ENCODE peak calls at places on chromosomes 11 and 22, in eight cellular contexts. Z is type B pancreatic cell, L is cardiac muscle cell, I is GM13976, J is sigmoid colon, S is hepatocyte, A is foreskin fibroblast, M is MCF 10A. T is an unnamed sample.

GRCh38 chr11:123235117-123235686 is 40.2 kb upstream of the CLMP start:
- DNase-seq in Z (no peak), L (peak), I (no peak), J (peak), S (no peak), A (no peak), M (peak), T (peak)

GRCh38 chr11:131408011-131408640 is 37.7 kb downstream of the NTM start:
- DNase-seq in Z (no peak), L (peak), I (peak), J (no peak), S (peak), A (no peak), M (no peak), T (peak)

GRCh38 chr11:69000391-69000790 is 12.7 kb downstream of the MRGPRF start:
- DNase-seq in Z (no peak), L (no peak), I (no peak), J (no peak), S (no peak), A (no peak), M (no peak), T (no peak)

GRCh38 chr11:45930951-45931563 is 8.6 kb downstream of the LARGE2 start:
- DNase-seq in Z (no peak), L (no peak), I (peak), J (no peak), S (no peak), A (no peak), M (peak), T (no peak)

GRCh38 chr11:93537767-93538261 is 5.4 kb downstream of the SMCO4 start:
- DNase-seq in Z (no peak), L (no peak), I (no peak), J (no peak), S (peak), A (no peak), M (peak), T (no peak)

GRCh38 chr22:47716890-47717615 is 954.6 kb downstream of the TBC1D22A start:
- DNase-seq in Z (no peak), L (no peak), I (no peak), J (no peak), S (no peak), A (no peak), M (no peak), T (no peak)

GRCh38 chr11:12629601-12630313 is 44.5 kb upstream of the TEAD1 start:
- DNase-seq in Z (no peak), L (no peak), I (no peak), J (no peak), S (no peak), A (peak), M (peak), T (no peak)

GRCh38 chr22:38033522-38034277 is 23.5 kb upstream of the PICK1 start:
- DNase-seq in Z (no peak), L (no peak), I (no peak), J (peak), S (no peak), A (no peak), M (no peak), T (no peak)

GRCh38 chr22:32533265-32534068 is 58.9 kb downstream of the FBXO7 start:
- DNase-seq in Z (no peak), L (no peak), I (no peak), J (no peak), S (peak), A (peak), M (no peak), T (no peak)

GRCh38 chr11:92528051-92528450 is 303.4 kb downstream of the FAT3 start:
- DNase-seq in Z (no peak), L (no peak), I (no peak), J (no peak), S (no peak), A (no peak), M (peak), T (no peak)

GRCh38 chr11:15884792-15885540 is 471.4 kb downstream of the SOX6 start:
- DNase-seq in Z (no peak), L (no peak), I (no peak), J (no peak), S (peak), A (no peak), M (no peak), T (no peak)

GRCh38 chr11:859394-860131 is 16.9 kb downstream of the TSPAN4 start:
- DNase-seq in Z (no peak), L (peak), I (no peak), J (peak), S (peak), A (peak), M (peak), T (no peak)

GRCh38 chr11:11798586-11799438 is 43.0 kb upstream of the USP47 start:
- DNase-seq in Z (no peak), L (peak), I (peak), J (peak), S (peak), A (peak), M (peak), T (peak)

GRCh38 chr22:42716221-42716620 is 4.4 kb downstream of the A4GALT start:
- DNase-seq in Z (no peak), L (no peak), I (peak), J (no peak), S (no peak), A (no peak), M (no peak), T (no peak)

GRCh38 chr22:42714308-42714707 is 6.4 kb downstream of the A4GALT start:
- DNase-seq in Z (no peak), L (no peak), I (no peak), J (no peak), S (no peak), A (no peak), M (no peak), T (no peak)

GRCh38 chr22:42717197-42717967 is 3.3 kb downstream of the A4GALT start:
- DNase-seq in Z (no peak), L (peak), I (peak), J (no peak), S (no peak), A (no peak), M (peak), T (no peak)

GRCh38 chr22:42716649-42717127 is 4.0 kb downstream of the A4GALT start:
- DNase-seq in Z (no peak), L (no peak), I (peak), J (no peak), S (no peak), A (no peak), M (no peak), T (no peak)

GRCh38 chr22:42714768-42715430 is 5.8 kb downstream of the A4GALT start:
- DNase-seq in Z (no peak), L (no peak), I (no peak), J (no peak), S (no peak), A (no peak), M (no peak), T (no peak)
- TF ChIP-seq CTCF in Z (no peak), L (no peak), I (no peak), J (no peak), S (no peak), A (no peak), M (no peak), T (no peak)

DNA sequence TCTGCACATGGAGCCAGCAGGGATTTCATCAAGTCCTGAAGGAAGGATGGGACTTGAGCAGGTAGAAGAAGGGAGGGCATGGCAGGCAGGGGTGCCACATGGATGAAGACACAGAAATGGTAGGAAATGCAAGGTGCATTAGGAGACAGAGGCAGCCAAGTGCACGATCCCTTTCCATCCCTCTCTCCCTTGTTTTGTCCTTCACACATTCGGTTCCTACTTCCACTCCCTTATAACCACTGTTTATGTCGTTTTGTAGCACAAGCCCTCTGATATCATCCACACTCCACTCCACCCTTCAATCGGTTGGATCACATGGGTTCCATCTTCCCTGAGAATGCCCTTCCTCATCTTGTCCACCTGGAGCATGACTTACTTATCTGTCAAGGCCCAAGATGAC is 35.2 kb downstream of the IFT27 start:
- DNase-seq in Z (peak), L (no peak), I (no peak), J (no peak), S (no peak), A (no peak), M (no peak), T (no peak)
- TF ChIP-seq CTCF in Z (no peak), L (no peak), I (no peak), J (no peak), S (no peak), A (no peak), M (no peak), T (no peak)

DNA sequence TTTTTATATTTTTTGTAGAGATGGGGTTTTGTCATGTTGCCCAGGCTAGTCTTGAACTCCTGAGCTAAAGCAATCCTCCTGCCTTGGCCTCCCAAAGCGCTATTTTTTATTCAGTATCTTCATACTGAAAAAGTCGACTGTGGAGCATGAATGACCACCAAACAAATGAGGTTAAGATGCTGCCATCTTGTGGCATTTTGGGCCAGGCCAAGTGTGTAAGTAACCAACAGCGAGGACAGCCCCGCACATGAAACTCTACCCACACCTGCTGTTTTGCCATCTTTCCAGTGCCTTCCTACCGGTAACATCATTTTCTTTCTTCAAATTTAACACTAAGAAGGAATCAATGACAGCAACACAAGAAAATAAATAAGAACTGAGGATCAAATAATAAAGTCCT is 32.2 kb upstream of the AQP11 start:
- DNase-seq in Z (no peak), L (peak), I (peak), J (no peak), S (no peak), A (no peak), M (peak), T (peak)
- TF ChIP-seq CTCF in Z (peak), L (peak), I (no peak), J (no peak), S (no peak), A (peak), M (peak), T (no peak)

GRCh38 chr22:36237462-36238347 is 1.6 kb downstream of the APOL2 start:
- DNase-seq in Z (no peak), L (no peak), I (peak), J (no peak), S (no peak), A (no peak), M (no peak), T (peak)

GRCh38 chr22:36236338-36237319 is 2.7 kb downstream of the APOL2 start:
- DNase-seq in Z (no peak), L (no peak), I (no peak), J (no peak), S (no peak), A (no peak), M (no peak), T (no peak)

GRCh38 chr22:36238348-36239149 is 778 bp downstream of the APOL2 start:
- DNase-seq in Z (no peak), L (peak), I (no peak), J (no peak), S (peak), A (no peak), M (peak), T (peak)

GRCh38 chr22:36239150-36239400 is 252 bp downstream of the APOL2 start:
- DNase-seq in Z (no peak), L (no peak), I (no peak), J (no peak), S (no peak), A (no peak), M (no peak), T (peak)

GRCh38 chr22:36239401-36240171 is at the start of gene APOL2:
- DNase-seq in Z (peak), L (peak), I (peak), J (peak), S (peak), A (peak), M (peak), T (peak)
- TF ChIP-seq CTCF in Z (peak), L (peak), I (peak), J (peak), S (peak), A (peak), M (peak), T (peak)

T was measured in activated CD8-positive, alpha-beta T cell treated with anti-CD3 and anti-CD28 coated beads for 36 hours.